ENCODE peak calls at places on chromosome 3, in six cellular contexts. X is upper lobe of left lung, C is cardiac muscle cell, K is GM23338, P is stomach, O is lower leg skin. M is an unnamed sample.

GRCh38 chr3:79249701-79250100 is 518.1 kb downstream of the ROBO1 start:
- DNase-seq in X (no peak), C (no peak), K (no peak), P (no peak), O (no peak), M (peak)

GRCh38 chr3:66797916-66798560 is 200.1 kb upstream of the KBTBD8 start:
- DNase-seq in X (peak), C (peak), K (peak), P (peak), O (no peak), M (peak)

GRCh38 chr3:69888946-69889315 is 110.6 kb upstream of the SAMMSON start:
- DNase-seq in X (no peak), C (no peak), K (no peak), P (no peak), O (no peak), M (no peak)

GRCh38 chr3:113183748-113184661 is 27.4 kb upstream of the BOC start:
- DNase-seq in X (no peak), C (no peak), K (no peak), P (no peak), O (no peak), M (no peak)

GRCh38 chr3:156750191-156750873 is 75.8 kb upstream of the LEKR1 start:
- DNase-seq in X (no peak), C (peak), K (no peak), P (no peak), O (no peak), M (no peak)

GRCh38 chr3:25725810-25726209 is 57.4 kb downstream of the NGLY1 start:
- DNase-seq in X (no peak), C (no peak), K (no peak), P (no peak), O (no peak), M (peak)

GRCh38 chr3:40310690-40311089 is 1.2 kb downstream of the EIF1B start:
- DNase-seq in X (no peak), C (no peak), K (no peak), P (no peak), O (no peak), M (peak)

GRCh38 chr3:67381667-67382272 is 272.6 kb downstream of the SUCLG2 start:
- DNase-seq in X (no peak), C (peak), K (peak), P (no peak), O (no peak), M (peak)

GRCh38 chr3:187520027-187520945 is 149.9 kb downstream of the SST start:
- DNase-seq in X (no peak), C (no peak), K (no peak), P (no peak), O (no peak), M (no peak)

GRCh38 chr3:30443756-30444673 is 162.4 kb upstream of the TGFBR2 start:
- DNase-seq in X (no peak), C (no peak), K (no peak), P (no peak), O (no peak), M (peak)

GRCh38 chr3:38032328-38032865 is 3.0 kb upstream of the PLCD1 start:
- DNase-seq in X (no peak), C (no peak), K (no peak), P (no peak), O (peak), M (no peak)

GRCh38 chr3:51379301-51379700 is 5.8 kb upstream of the MANF start:
- DNase-seq in X (no peak), C (no peak), K (no peak), P (no peak), O (no peak), M (no peak)

GRCh38 chr3:125350597-125350996 is 24.5 kb downstream of the ZNF148 start:
- DNase-seq in X (no peak), C (no peak), K (no peak), P (no peak), O (no peak), M (no peak)

GRCh38 chr3:195270350-195271115 is 426 bp downstream of the XXYLT1 start:
- DNase-seq in X (peak), C (peak), K (peak), P (no peak), O (peak), M (peak)

GRCh38 chr3:18111702-18112311 is 313.3 kb downstream of the SATB1 start:
- DNase-seq in X (no peak), C (no peak), K (peak), P (no peak), O (no peak), M (peak)

GRCh38 chr3:146072824-146073223 is 88.2 kb downstream of the PLOD2 start:
- DNase-seq in X (no peak), C (peak), K (no peak), P (no peak), O (no peak), M (peak)

GRCh38 chr3:20173844-20174410 is 12.1 kb downstream of the SGO1 start:
- DNase-seq in X (no peak), C (no peak), K (no peak), P (no peak), O (no peak), M (no peak)

GRCh38 chr3:194161181-194162045 is 25.5 kb downstream of the HES1 start:
- DNase-seq in X (no peak), C (no peak), K (no peak), P (peak), O (no peak), M (no peak)

GRCh38 chr3:4584537-4585249 is 91.5 kb downstream of the ITPR1 start:
- DNase-seq in X (peak), C (no peak), K (no peak), P (no peak), O (no peak), M (peak)
- H3K4me3 ChIP-seq in X (peak), C (no peak), K (no peak), P (peak), O (no peak), M (peak)

DNA sequence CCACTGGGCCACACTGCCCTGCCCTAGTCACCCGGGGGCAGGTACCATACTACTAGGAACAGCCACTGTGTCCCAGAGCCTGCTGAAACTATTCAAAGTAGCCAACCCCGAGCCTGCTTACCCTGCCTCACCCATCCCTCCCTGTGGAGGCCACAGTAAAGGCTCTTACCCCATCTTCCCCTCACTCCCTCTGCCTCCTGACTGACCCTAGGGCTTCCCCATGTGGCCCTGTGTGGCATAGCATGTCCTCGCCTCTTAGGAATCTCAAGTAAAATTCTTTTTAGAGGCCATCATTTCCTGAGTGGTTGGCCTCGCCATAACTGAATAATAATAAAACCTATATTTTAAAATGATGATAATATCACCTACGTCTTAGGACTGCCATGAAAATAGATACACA is 112.2 kb upstream of the SLC6A11 start:
- DNase-seq in X (no peak), C (peak), K (peak), P (no peak), O (no peak), M (peak)
- TF ChIP-seq CTCF in X (no peak), C (peak), K (peak), P (no peak), O (no peak), M (peak)

GRCh38 chr3:111072016-111072891 is 638 bp downstream of the NECTIN3 start:
- DNase-seq in X (peak), C (peak), K (peak), P (peak), O (peak), M (peak)

GRCh38 chr3:111071257-111072015 is at the start of gene NECTIN3:
- DNase-seq in X (peak), C (peak), K (peak), P (peak), O (peak), M (peak)

GRCh38 chr3:111069974-111070751 is 1.5 kb upstream of the NECTIN3 start:
- DNase-seq in X (peak), C (peak), K (peak), P (no peak), O (peak), M (peak)

GRCh38 chr3:111068574-111068973 is 3.0 kb upstream of the NECTIN3 start:
- DNase-seq in X (no peak), C (no peak), K (no peak), P (no peak), O (no peak), M (no peak)

DNA sequence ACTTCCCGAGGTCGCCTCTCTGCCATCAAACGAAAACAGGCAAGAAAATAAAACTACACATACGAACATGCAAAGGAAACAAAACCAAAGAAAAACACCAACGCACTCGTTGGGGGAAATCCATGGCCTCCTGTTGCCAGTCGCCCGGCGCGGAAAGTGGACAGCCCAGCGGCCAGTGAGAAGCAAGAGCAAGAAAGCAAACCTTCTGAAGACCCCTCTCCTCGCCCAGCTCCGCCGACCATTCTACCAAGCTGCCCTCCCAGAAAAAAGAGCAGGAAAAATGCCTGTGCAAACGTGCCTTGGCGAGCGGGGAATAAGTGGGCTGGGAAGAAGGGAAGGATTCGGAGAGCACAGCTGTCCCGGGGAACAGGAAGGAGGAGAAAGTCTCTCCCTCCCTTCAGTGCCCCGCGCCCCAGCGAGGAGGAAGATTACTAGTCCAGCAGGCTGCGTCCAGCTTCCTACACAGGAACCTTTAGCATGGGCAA is 802 bp upstream of the NECTIN3 start:
- DNase-seq in X (peak), C (no peak), K (peak), P (no peak), O (no peak), M (peak)
- H3K4me3 ChIP-seq in X (peak), C (peak), K (peak), P (peak), O (peak), M (peak)

GRCh38 chr3:57112206-57112605 is 51.7 kb downstream of the SPATA12 start:
- DNase-seq in X (no peak), C (peak), K (peak), P (no peak), O (no peak), M (peak)
- TF ChIP-seq CTCF in X (no peak), C (peak), K (peak), P (no peak), O (no peak), M (peak)

DNA sequence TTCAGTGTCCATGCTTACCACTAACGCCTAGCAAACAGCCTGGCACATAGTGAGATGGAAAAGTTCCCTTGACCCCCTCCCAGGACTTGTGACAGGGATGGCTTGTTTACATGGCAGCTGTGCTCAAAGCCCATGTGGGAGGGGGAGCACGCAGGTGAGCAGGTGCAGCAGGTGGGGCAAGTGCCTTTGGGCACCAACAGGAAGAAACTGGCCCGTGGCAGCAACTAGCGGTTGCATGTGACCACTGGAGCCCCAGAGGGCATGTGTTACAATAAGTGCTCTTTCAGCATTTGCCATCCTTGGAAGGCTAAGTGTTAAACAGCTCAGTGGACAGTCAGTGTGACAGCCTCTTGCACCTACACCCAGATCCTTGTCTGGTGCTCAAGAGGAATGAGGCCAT is 734.6 kb downstream of the TUSC7 start:
- DNase-seq in X (no peak), C (no peak), K (no peak), P (no peak), O (no peak), M (no peak)
- H3K4me3 ChIP-seq in X (no peak), C (no peak), K (no peak), P (no peak), O (no peak), M (no peak)

GRCh38 chr3:76873509-76874242 is 166.2 kb upstream of the ROBO2 start:
- DNase-seq in X (no peak), C (no peak), K (peak), P (no peak), O (no peak), M (peak)
- TF ChIP-seq CTCF in X (no peak), C (no peak), K (no peak), P (no peak), O (no peak), M (no peak)

DNA sequence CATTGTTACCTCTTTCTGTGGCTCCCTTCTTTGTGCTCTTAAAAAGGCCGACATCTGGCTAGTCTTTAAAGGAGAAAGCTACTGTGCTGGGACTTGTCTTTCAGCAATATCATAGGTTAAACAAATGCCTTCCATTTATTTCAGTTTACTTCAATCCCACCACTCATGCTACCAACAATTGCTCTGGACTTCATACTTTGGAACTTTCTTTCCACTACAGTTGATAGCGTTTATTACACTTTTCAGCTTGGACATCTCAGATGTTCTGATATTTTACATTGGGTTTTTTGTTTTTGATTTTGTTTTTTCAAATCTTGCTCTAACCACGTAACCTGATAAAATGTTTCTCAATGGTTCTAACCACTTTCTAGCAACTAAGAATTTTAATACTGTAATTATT is 1.2 kb upstream of the CBLB start:
- DNase-seq in X (no peak), C (no peak), K (no peak), P (no peak), O (no peak), M (no peak)
- H3K4me3 ChIP-seq in X (peak), C (peak), K (peak), P (peak), O (no peak), M (peak)

M was measured in choroid plexus epithelial cell.